ENCODE peak calls at places on chromosomes 5 and 9, in six cellular contexts. One of them, this sample, is unnamed.

GRCh38 chr9:116387934-116388714 is 234.5 kb downstream of the PAPPA start:
- DNase-seq in aorta: no peak
- DNase-seq in heart right ventricle: no peak
- DNase-seq in GM23248: no peak
- DNase-seq in right atrium auricular region: no peak
- DNase-seq in fibroblast of lung: peak; percentile 8
- DNase-seq in this sample: no peak

GRCh38 chr5:176578391-176578808 is 29.3 kb downstream of the CDHR2 start:
- DNase-seq in right atrium auricular region: no peak
- DNase-seq in fibroblast of lung: peak; percentile 36
- DNase-seq in aorta: no peak
- DNase-seq in GM23248: peak; percentile 53
- DNase-seq in heart right ventricle: no peak
- DNase-seq in this sample: peak; percentile 74

GRCh38 chr5:176653401-176653800 is 6.1 kb downstream of the TSPAN17 start:
- DNase-seq in aorta: no peak
- DNase-seq in fibroblast of lung: peak; percentile 30
- DNase-seq in GM23248: peak; percentile 73
- DNase-seq in heart right ventricle: no peak
- DNase-seq in right atrium auricular region: no peak
- DNase-seq in this sample: no peak

GRCh38 chr9:130554606-130555005 is 24.8 kb upstream of the FUBP3 start:
- DNase-seq in heart right ventricle: no peak
- DNase-seq in aorta: no peak
- DNase-seq in GM23248: no peak
- DNase-seq in right atrium auricular region: no peak
- DNase-seq in fibroblast of lung: no peak
- DNase-seq in this sample: no peak

GRCh38 chr5:38148021-38148625 is 110.2 kb upstream of the EGFLAM start:
- DNase-seq in heart right ventricle: no peak
- DNase-seq in aorta: no peak
- DNase-seq in fibroblast of lung: no peak
- DNase-seq in GM23248: no peak
- DNase-seq in right atrium auricular region: no peak
- DNase-seq in this sample: no peak

GRCh38 chr9:87451149-87451548 is 46.5 kb upstream of the DAPK1 start:
- DNase-seq in GM23248: no peak
- DNase-seq in heart right ventricle: no peak
- DNase-seq in aorta: no peak
- DNase-seq in right atrium auricular region: no peak
- DNase-seq in fibroblast of lung: no peak
- DNase-seq in this sample: no peak

GRCh38 chr5:174424219-174425053 is 299.9 kb upstream of the MSX2 start:
- DNase-seq in aorta: no peak
- DNase-seq in fibroblast of lung: no peak
- DNase-seq in GM23248: peak; percentile 17
- DNase-seq in right atrium auricular region: no peak
- DNase-seq in heart right ventricle: no peak
- DNase-seq in this sample: no peak

GRCh38 chr5:172790496-172790889 is 19.5 kb upstream of the DUSP1 start:
- DNase-seq in GM23248: no peak
- DNase-seq in aorta: no peak
- DNase-seq in fibroblast of lung: no peak
- DNase-seq in heart right ventricle: no peak
- DNase-seq in right atrium auricular region: no peak
- DNase-seq in this sample: no peak

GRCh38 chr9:116633444-116633843 is 53.7 kb upstream of the TRIM32 start:
- DNase-seq in aorta: no peak
- DNase-seq in fibroblast of lung: peak; percentile 60
- DNase-seq in heart right ventricle: no peak
- DNase-seq in GM23248: peak; percentile 81
- DNase-seq in right atrium auricular region: no peak
- DNase-seq in this sample: no peak

GRCh38 chr9:126483468-126484056 is 130.2 kb upstream of the LMX1B start:
- DNase-seq in fibroblast of lung: no peak
- DNase-seq in aorta: no peak
- DNase-seq in GM23248: no peak
- DNase-seq in right atrium auricular region: no peak
- DNase-seq in heart right ventricle: no peak
- DNase-seq in this sample: no peak

GRCh38 chr9:78273761-78274160 is 23.2 kb upstream of the PSAT1 start:
- DNase-seq in fibroblast of lung: peak; percentile 36
- DNase-seq in GM23248: peak; percentile 26
- DNase-seq in heart right ventricle: no peak
- DNase-seq in right atrium auricular region: no peak
- DNase-seq in aorta: no peak
- DNase-seq in this sample: no peak

GRCh38 chr5:173091981-173092380 is 35.8 kb downstream of the CREBRF start:
- DNase-seq in right atrium auricular region: no peak
- DNase-seq in fibroblast of lung: no peak
- DNase-seq in aorta: no peak
- DNase-seq in GM23248: no peak
- DNase-seq in heart right ventricle: no peak
- DNase-seq in this sample: no peak

GRCh38 chr5:107570805-107571531 is 99.8 kb downstream of the EFNA5 start:
- DNase-seq in heart right ventricle: no peak
- DNase-seq in GM23248: no peak
- DNase-seq in right atrium auricular region: no peak
- DNase-seq in aorta: no peak
- DNase-seq in fibroblast of lung: no peak
- DNase-seq in this sample: peak; percentile 61

GRCh38 chr5:88203977-88204735 is 64.5 kb downstream of the TMEM161B start:
- DNase-seq in aorta: no peak
- DNase-seq in fibroblast of lung: peak; percentile 88
- DNase-seq in right atrium auricular region: no peak
- DNase-seq in heart right ventricle: no peak
- DNase-seq in GM23248: no peak
- DNase-seq in this sample: no peak

GRCh38 chr5:158382473-158382872 is 523.5 kb upstream of the CLINT1 start:
- DNase-seq in fibroblast of lung: peak; percentile 97
- DNase-seq in heart right ventricle: peak; percentile 42
- DNase-seq in GM23248: peak; percentile 99
- DNase-seq in aorta: peak; percentile 89
- DNase-seq in right atrium auricular region: peak; percentile 89
- DNase-seq in this sample: peak; percentile 40

GRCh38 chr9:21455320-21455719 is 15.1 kb downstream of the IFNA1 start:
- DNase-seq in aorta: no peak
- DNase-seq in GM23248: peak; percentile 65
- DNase-seq in fibroblast of lung: no peak
- DNase-seq in right atrium auricular region: no peak
- DNase-seq in heart right ventricle: no peak
- DNase-seq in this sample: no peak

GRCh38 chr9:71767421-71768321 is 642 bp downstream of the CEMIP2 start:
- DNase-seq in fibroblast of lung: peak; percentile 40
- DNase-seq in GM23248: peak; percentile 61
- DNase-seq in right atrium auricular region: no peak
- DNase-seq in aorta: peak; percentile 48
- DNase-seq in heart right ventricle: peak; percentile 15
- DNase-seq in this sample: peak; percentile 54

GRCh38 chr9:124054671-124055212 is 43.2 kb downstream of the LHX2 start:
- DNase-seq in GM23248: peak; percentile 94
- DNase-seq in aorta: no peak
- DNase-seq in heart right ventricle: no peak
- DNase-seq in fibroblast of lung: peak; percentile 99
- DNase-seq in right atrium auricular region: no peak
- DNase-seq in this sample: no peak

GRCh38 chr9:69171517-69171916 is 2.6 kb upstream of the TJP2 start:
- DNase-seq in aorta: no peak
- DNase-seq in right atrium auricular region: no peak
- DNase-seq in GM23248: no peak
- DNase-seq in heart right ventricle: no peak
- DNase-seq in fibroblast of lung: no peak
- DNase-seq in this sample: no peak

GRCh38 chr9:69171049-69171448 is 3.0 kb upstream of the TJP2 start:
- DNase-seq in heart right ventricle: no peak
- DNase-seq in aorta: no peak
- DNase-seq in fibroblast of lung: peak; percentile 91
- DNase-seq in GM23248: peak; percentile 32
- DNase-seq in right atrium auricular region: peak; percentile 69
- DNase-seq in this sample: no peak

GRCh38 chr9:69165581-69165980 is 8.5 kb upstream of the TJP2 start:
- DNase-seq in aorta: no peak
- DNase-seq in fibroblast of lung: no peak
- DNase-seq in right atrium auricular region: no peak
- DNase-seq in heart right ventricle: no peak
- DNase-seq in GM23248: no peak
- DNase-seq in this sample: no peak

GRCh38 chr9:69170231-69170630 is 3.8 kb upstream of the TJP2 start:
- DNase-seq in heart right ventricle: no peak
- DNase-seq in fibroblast of lung: peak; percentile 36
- DNase-seq in GM23248: no peak
- DNase-seq in aorta: no peak
- DNase-seq in right atrium auricular region: no peak
- DNase-seq in this sample: no peak

DNA sequence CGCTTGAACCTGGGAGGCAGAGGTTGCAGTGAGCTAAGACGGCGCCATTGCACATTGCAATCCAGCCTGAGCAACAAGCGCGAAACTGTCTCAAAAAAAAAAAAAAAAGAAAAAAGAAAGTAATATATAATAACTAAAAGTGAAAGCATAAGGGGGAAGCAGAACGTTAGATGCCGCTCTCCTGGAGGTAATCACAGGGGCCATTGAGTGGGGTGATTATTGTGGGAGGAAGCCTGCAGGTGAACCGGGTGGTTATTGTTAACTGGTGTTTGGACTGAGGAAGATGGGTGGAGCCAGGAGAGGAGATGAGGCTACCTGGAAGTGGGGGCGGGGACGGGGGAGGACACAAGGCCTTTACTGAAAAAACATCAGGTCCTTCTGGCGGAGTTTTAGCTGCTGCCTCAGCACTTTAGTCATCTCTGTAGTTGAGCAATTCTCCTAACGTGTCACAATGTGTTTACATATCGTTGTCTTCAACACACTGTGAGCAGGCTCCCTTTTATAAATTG is 5.3 kb upstream of the TJP2 start:
- DNase-seq in fibroblast of lung: peak; percentile 44
- DNase-seq in right atrium auricular region: no peak
- DNase-seq in GM23248: peak; percentile 61
- DNase-seq in heart right ventricle: no peak
- DNase-seq in aorta: no peak
- DNase-seq in this sample: peak; percentile 64
- H3K4me3 ChIP-seq in fibroblast of lung: no peak overlapping the region
- H3K4me3 ChIP-seq in right atrium auricular region: no peak overlapping the region
- H3K4me3 ChIP-seq in GM23248: no peak overlapping the region
- H3K4me3 ChIP-seq in heart right ventricle: no peak overlapping the region
- H3K4me3 ChIP-seq in aorta: no peak overlapping the region
- H3K4me3 ChIP-seq in this sample: no peak overlapping the region

GRCh38 chr9:92738661-92739081 is 26.0 kb downstream of the BICD2 start:
- DNase-seq in aorta: no peak
- DNase-seq in right atrium auricular region: no peak
- DNase-seq in heart right ventricle: peak; percentile 31
- DNase-seq in fibroblast of lung: peak; percentile 84
- DNase-seq in GM23248: peak; percentile 47
- DNase-seq in this sample: no peak
- H3K27ac ChIP-seq in aorta: peak overlapping the region; percentile 9
- H3K27ac ChIP-seq in right atrium auricular region: peak overlapping the region; percentile 65
- H3K27ac ChIP-seq in heart right ventricle: peak overlapping the region; percentile 56
- H3K27ac ChIP-seq in fibroblast of lung: no peak overlapping the region
- H3K27ac ChIP-seq in GM23248: no peak overlapping the region
- H3K27ac ChIP-seq in this sample: no peak overlapping the region

GRCh38 chr5:170484847-170485605 is 18.8 kb upstream of the KCNIP1 start:
- DNase-seq in fibroblast of lung: no peak
- DNase-seq in heart right ventricle: no peak
- DNase-seq in aorta: no peak
- DNase-seq in right atrium auricular region: no peak
- DNase-seq in GM23248: peak; percentile 10
- DNase-seq in this sample: no peak
- H3K4me3 ChIP-seq in fibroblast of lung: no peak overlapping the region
- H3K4me3 ChIP-seq in heart right ventricle: no peak overlapping the region
- H3K4me3 ChIP-seq in aorta: no peak overlapping the region
- H3K4me3 ChIP-seq in right atrium auricular region: no peak overlapping the region
- H3K4me3 ChIP-seq in GM23248: no peak overlapping the region
- H3K4me3 ChIP-seq in this sample: no peak overlapping the region

DNA sequence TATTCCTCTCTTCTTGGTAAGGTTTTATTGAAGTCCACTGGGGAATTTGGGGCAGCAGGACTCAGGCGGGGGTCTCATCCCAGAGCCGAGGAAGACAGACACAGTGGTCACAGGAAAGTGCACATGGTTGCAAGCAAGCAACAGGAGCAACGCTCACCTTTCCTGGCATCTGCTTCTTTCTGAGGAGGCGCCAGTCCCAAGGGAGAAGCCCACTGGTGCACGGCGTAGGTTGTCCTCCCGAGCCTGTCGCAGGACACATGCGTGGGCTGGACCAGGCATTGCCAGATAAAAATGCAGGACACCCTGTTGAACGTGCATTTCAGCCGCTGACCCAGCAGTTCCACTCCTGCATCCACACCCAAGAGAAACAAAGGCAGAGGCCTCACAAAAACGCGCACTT is 72.4 kb upstream of the OLFM1 start:
- DNase-seq in GM23248: no peak
- DNase-seq in right atrium auricular region: no peak
- DNase-seq in aorta: no peak
- DNase-seq in fibroblast of lung: no peak
- DNase-seq in heart right ventricle: no peak
- DNase-seq in this sample: no peak
- H3K27ac ChIP-seq in GM23248: no peak overlapping the region
- H3K27ac ChIP-seq in right atrium auricular region: no peak overlapping the region
- H3K27ac ChIP-seq in aorta: no peak overlapping the region
- H3K27ac ChIP-seq in fibroblast of lung: no peak overlapping the region
- H3K27ac ChIP-seq in heart right ventricle: no peak overlapping the region
- H3K27ac ChIP-seq in this sample: no peak overlapping the region

GRCh38 chr5:67163863-67164595 is 32.6 kb downstream of the CD180 start:
- DNase-seq in fibroblast of lung: no peak
- DNase-seq in right atrium auricular region: no peak
- DNase-seq in GM23248: no peak
- DNase-seq in aorta: no peak
- DNase-seq in heart right ventricle: no peak
- DNase-seq in this sample: no peak

GRCh38 chr5:67166460-67166871 is 30.1 kb downstream of the CD180 start:
- DNase-seq in aorta: peak; percentile 86
- DNase-seq in GM23248: no peak
- DNase-seq in fibroblast of lung: no peak
- DNase-seq in heart right ventricle: peak; percentile 61
- DNase-seq in right atrium auricular region: peak; percentile 76
- DNase-seq in this sample: peak; percentile 75

GRCh38 chr5:67166886-67167285 is 29.7 kb downstream of the CD180 start:
- DNase-seq in heart right ventricle: no peak
- DNase-seq in GM23248: no peak
- DNase-seq in right atrium auricular region: no peak
- DNase-seq in aorta: no peak
- DNase-seq in fibroblast of lung: no peak
- DNase-seq in this sample: no peak

GRCh38 chr5:67164856-67165523 is 31.6 kb downstream of the CD180 start:
- DNase-seq in aorta: no peak
- DNase-seq in right atrium auricular region: no peak
- DNase-seq in heart right ventricle: no peak
- DNase-seq in fibroblast of lung: no peak
- DNase-seq in GM23248: no peak
- DNase-seq in this sample: no peak

GRCh38 chr5:67165524-67166459 is 30.8 kb downstream of the CD180 start:
- DNase-seq in aorta: peak; percentile 94
- DNase-seq in fibroblast of lung: peak; percentile 70
- DNase-seq in right atrium auricular region: peak; percentile 92
- DNase-seq in heart right ventricle: peak; percentile 83
- DNase-seq in GM23248: peak; percentile 92
- DNase-seq in this sample: peak; percentile 91
- H3K4me3 ChIP-seq in aorta: peak overlapping the region; percentile 20
- H3K4me3 ChIP-seq in fibroblast of lung: no peak overlapping the region
- H3K4me3 ChIP-seq in right atrium auricular region: peak overlapping the region; percentile 33
- H3K4me3 ChIP-seq in heart right ventricle: peak overlapping the region; percentile 47
- H3K4me3 ChIP-seq in GM23248: peak overlapping the region; percentile 44
- H3K4me3 ChIP-seq in this sample: peak overlapping the region; percentile 31